ENCODE peak calls at places on chromosomes 7 and 10, in nine cellular contexts. A, M, Q, B, U, H, J, R and N are unnamed samples.

GRCh38 chr7:130648580-130648979 is 20.0 kb downstream of the COPG2 start:
- DNase-seq in J (no peak), U (no peak), R (no peak), M (no peak), A (no peak), B (no peak), Q (no peak), H (no peak), N (no peak)

GRCh38 chr10:69703256-69703655 is 73.2 kb downstream of the FAM241B start:
- DNase-seq in R (no peak), J (no peak), H (no peak), Q (no peak), B (no peak), A (no peak), U (no peak), M (no peak), N (no peak)

GRCh38 chr10:58003945-58004344 is 263.7 kb downstream of the IPMK start:
- DNase-seq in Q (no peak), M (no peak), H (no peak), J (no peak), A (no peak), R (no peak), U (no peak), B (no peak), N (no peak)

GRCh38 chr7:111175908-111176307 is 85.0 kb downstream of the LRRN3 start:
- DNase-seq in M (no peak), J (no peak), A (no peak), B (no peak), U (no peak), H (no peak), R (no peak), Q (no peak), N (no peak)

GRCh38 chr7:75038508-75038907 is 35.1 kb downstream of the RCC1L start:
- DNase-seq in H (no peak), R (no peak), A (no peak), M (no peak), B (no peak), U (no peak), J (no peak), Q (no peak), N (no peak)

GRCh38 chr7:157831901-157832810 is 495.4 kb downstream of the DNAJB6 start:
- DNase-seq in H (no peak), Q (no peak), U (no peak), R (no peak), A (no peak), J (no peak), B (no peak), M (no peak), N (peak; percentile 17)

GRCh38 chr7:6551016-6551511 is at the start of gene GRID2IP:
- DNase-seq in U (no peak), A (no peak), R (no peak), B (no peak), Q (no peak), M (no peak), H (no peak), J (no peak), N (no peak)

GRCh38 chr10:58894929-58895328 is 281.5 kb upstream of the PHYHIPL start:
- DNase-seq in B (no peak), U (no peak), Q (no peak), M (no peak), J (no peak), A (no peak), H (no peak), R (no peak), N (no peak)

GRCh38 chr7:13979671-13980438 is 9.6 kb downstream of the ETV1 start:
- DNase-seq in A (no peak), Q (no peak), H (no peak), B (no peak), M (no peak), R (peak; percentile 85), U (no peak), J (no peak), N (no peak)

GRCh38 chr7:75962607-75963382 is 31.6 kb downstream of the TMEM120A start:
- DNase-seq in B (no peak), A (no peak), M (no peak), Q (no peak), U (no peak), J (no peak), H (no peak), R (peak; percentile 85), N (peak; percentile 88)

GRCh38 chr7:30546596-30546995 is 42.0 kb upstream of the GGCT start:
- DNase-seq in R (no peak), J (no peak), H (no peak), U (no peak), M (no peak), B (no peak), Q (no peak), A (no peak), N (no peak)

GRCh38 chr7:101362334-101363195 is at the start of gene COL26A1:
- DNase-seq in A (no peak), U (peak; percentile 55), M (no peak), R (no peak), Q (no peak), B (peak; percentile 52), J (no peak), H (no peak), N (peak; percentile 50)

GRCh38 chr7:39421661-39422060 is 144.5 kb upstream of the YAE1 start:
- DNase-seq in M (no peak), B (no peak), Q (no peak), J (no peak), U (no peak), H (no peak), R (no peak), A (no peak), N (no peak)

GRCh38 chr10:6973904-6974303 is 393.8 kb upstream of the PRKCQ start:
- DNase-seq in Q (no peak), B (no peak), M (no peak), J (no peak), H (no peak), U (no peak), R (no peak), A (no peak), N (no peak)
- H3K4me1 ChIP-seq in Q (no peaks in the 10 kb centered on the region), B (peaks cover 7% of the 10 kb centered on the region), M (no peaks in the 10 kb centered on the region), J (no peaks in the 10 kb centered on the region), H (no peaks in the 10 kb centered on the region), U (no peaks in the 10 kb centered on the region), R (no peaks in the 10 kb centered on the region), A (no peaks in the 10 kb centered on the region), N (no peaks in the 10 kb centered on the region)

GRCh38 chr10:73816917-73817729 is 5.7 kb upstream of the NDST2 start:
- DNase-seq in U (no peak), J (no peak), H (no peak), M (no peak), Q (no peak), A (no peak), R (no peak), B (no peak), N (peak; percentile 50)
- H3K9me3 ChIP-seq in U (no peaks in the 10 kb centered on the region), J (no peaks in the 10 kb centered on the region), H (no peaks in the 10 kb centered on the region), M (no peaks in the 10 kb centered on the region), Q (no peaks in the 10 kb centered on the region), A (no peaks in the 10 kb centered on the region), R (no peaks in the 10 kb centered on the region), B (no peaks in the 10 kb centered on the region), N (no peaks in the 10 kb centered on the region)

DNA sequence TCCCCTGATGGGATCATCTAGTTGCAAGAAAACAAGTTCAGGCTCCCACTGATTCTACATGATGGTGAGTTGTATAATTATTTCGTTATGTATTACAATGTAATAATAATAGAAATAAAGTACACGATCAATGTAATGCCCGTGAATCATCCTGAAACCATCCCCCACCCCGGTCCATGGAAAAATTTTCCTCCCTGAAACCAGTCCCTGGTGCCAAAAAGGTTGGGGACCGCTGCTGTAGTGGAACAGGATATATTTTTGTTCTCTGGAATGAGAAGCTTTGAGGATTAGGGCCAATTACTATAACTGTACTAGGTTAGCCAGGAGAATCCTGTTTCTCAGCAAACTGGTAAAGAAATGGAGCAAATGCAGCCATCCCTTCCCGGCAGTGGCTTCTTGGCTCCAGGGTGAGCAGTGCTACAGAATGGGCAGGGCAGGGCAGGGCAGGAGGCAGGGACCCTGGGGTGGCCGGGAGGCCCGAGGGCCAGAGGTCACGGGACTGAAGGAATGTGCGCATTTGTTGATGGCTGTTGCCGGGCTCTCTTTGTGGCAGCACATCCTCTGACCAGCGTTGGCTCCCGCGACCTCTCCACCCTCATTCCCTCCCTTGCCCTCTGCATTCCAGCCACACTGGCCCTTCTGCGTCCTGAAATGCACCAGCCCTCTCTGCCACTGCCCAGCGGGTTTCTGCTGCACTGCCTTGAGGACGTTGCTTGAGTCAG is 162.3 kb upstream of the NPS start:
- DNase-seq in M (no peak), J (no peak), A (no peak), B (no peak), H (no peak), Q (no peak), R (no peak), U (no peak), N (no peak)
- H3K27ac ChIP-seq in M (no peak overlapping the region), J (no peak overlapping the region), A (no peak overlapping the region), B (no peak overlapping the region), H (no peak overlapping the region), Q (no peak overlapping the region), R (no peak overlapping the region), U (no peak overlapping the region), N (no peak overlapping the region)

GRCh38 chr7:22375359-22376048 is 18.6 kb upstream of the RAPGEF5 start:
- DNase-seq in M (peak; percentile 41), U (no peak), R (peak; percentile 11), H (no peak), A (no peak), J (no peak), Q (no peak), B (no peak), N (no peak)

GRCh38 chr7:22372863-22373262 is 15.9 kb upstream of the RAPGEF5 start:
- DNase-seq in Q (peak; percentile 31), R (no peak), B (no peak), M (no peak), J (no peak), H (no peak), U (no peak), A (no peak), N (no peak)

GRCh38 chr7:22371878-22372277 is 14.9 kb upstream of the RAPGEF5 start:
- DNase-seq in H (no peak), J (no peak), M (no peak), B (no peak), Q (no peak), R (no peak), U (no peak), A (no peak), N (no peak)

GRCh38 chr7:22373388-22373787 is 16.4 kb upstream of the RAPGEF5 start:
- DNase-seq in J (no peak), R (no peak), H (no peak), B (no peak), Q (no peak), A (no peak), U (no peak), M (no peak), N (no peak)

GRCh38 chr7:22373911-22374310 is 17.0 kb upstream of the RAPGEF5 start:
- DNase-seq in R (no peak), U (no peak), J (no peak), M (no peak), H (no peak), B (no peak), A (no peak), Q (no peak), N (no peak)
- H3K4me1 ChIP-seq in R (no peaks in the 10 kb centered on the region), U (peaks cover 3% of the 10 kb centered on the region), J (no peaks in the 10 kb centered on the region), M (no peaks in the 10 kb centered on the region), H (no peaks in the 10 kb centered on the region), B (no peaks in the 10 kb centered on the region), A (peaks cover 5% of the 10 kb centered on the region), Q (no peaks in the 10 kb centered on the region), N (no peaks in the 10 kb centered on the region)